ENCODE peak calls at places on chromosomes 6 and 20, in ten cellular contexts. One of them, this sample, is unnamed.

GRCh38 chr20:31833130-31833930 is 12.1 kb downstream of the FOXS1 start:
- DNase-seq in MCF 10A: peak; percentile 59
- DNase-seq in sigmoid colon: no peak
- DNase-seq in endothelial cell: peak; percentile 94
- DNase-seq in transverse colon: peak; percentile 60
- DNase-seq in body of pancreas: peak; percentile 74
- DNase-seq in RWPE1: peak; percentile 74
- DNase-seq in Peyer's patch: peak; percentile 58
- DNase-seq in brain microvascular endothelial cell: peak; percentile 48
- DNase-seq in activated B cell treated with CpG ODN at 0.5 μM for 24 hours: peak; percentile 63
- DNase-seq in this sample: peak; percentile 87

GRCh38 chr20:8602389-8603116 is 466.3 kb upstream of the PLCB4 start:
- DNase-seq in MCF 10A: no peak
- DNase-seq in sigmoid colon: no peak
- DNase-seq in endothelial cell: no peak
- DNase-seq in transverse colon: no peak
- DNase-seq in body of pancreas: no peak
- DNase-seq in RWPE1: no peak
- DNase-seq in Peyer's patch: no peak
- DNase-seq in brain microvascular endothelial cell: no peak
- DNase-seq in activated B cell treated with CpG ODN at 0.5 μM for 24 hours: no peak
- DNase-seq in this sample: peak; percentile 38

GRCh38 chr6:13703496-13703895 is 8.1 kb downstream of the RANBP9 start:
- DNase-seq in MCF 10A: no peak
- DNase-seq in sigmoid colon: no peak
- DNase-seq in endothelial cell: no peak
- DNase-seq in transverse colon: no peak
- DNase-seq in body of pancreas: no peak
- DNase-seq in RWPE1: no peak
- DNase-seq in Peyer's patch: no peak
- DNase-seq in brain microvascular endothelial cell: no peak
- DNase-seq in activated B cell treated with CpG ODN at 0.5 μM for 24 hours: no peak
- DNase-seq in this sample: no peak

GRCh38 chr20:19624221-19624620 is 133.8 kb upstream of the RIN2 start:
- DNase-seq in MCF 10A: no peak
- DNase-seq in sigmoid colon: no peak
- DNase-seq in endothelial cell: no peak
- DNase-seq in transverse colon: no peak
- DNase-seq in body of pancreas: no peak
- DNase-seq in RWPE1: no peak
- DNase-seq in Peyer's patch: no peak
- DNase-seq in brain microvascular endothelial cell: no peak
- DNase-seq in activated B cell treated with CpG ODN at 0.5 μM for 24 hours: no peak
- DNase-seq in this sample: no peak

GRCh38 chr6:107956586-107957164 is 1.3 kb downstream of the SEC63 start:
- DNase-seq in MCF 10A: peak; percentile 56
- DNase-seq in sigmoid colon: no peak
- DNase-seq in endothelial cell: no peak
- DNase-seq in transverse colon: no peak
- DNase-seq in body of pancreas: no peak
- DNase-seq in RWPE1: peak; percentile 26
- DNase-seq in Peyer's patch: no peak
- DNase-seq in brain microvascular endothelial cell: peak; percentile 11
- DNase-seq in activated B cell treated with CpG ODN at 0.5 μM for 24 hours: no peak
- DNase-seq in this sample: no peak

GRCh38 chr6:34518669-34519365 is 37.3 kb downstream of the SPDEF start:
- DNase-seq in MCF 10A: no peak
- DNase-seq in sigmoid colon: no peak
- DNase-seq in endothelial cell: no peak
- DNase-seq in transverse colon: no peak
- DNase-seq in body of pancreas: no peak
- DNase-seq in RWPE1: no peak
- DNase-seq in Peyer's patch: no peak
- DNase-seq in brain microvascular endothelial cell: no peak
- DNase-seq in activated B cell treated with CpG ODN at 0.5 μM for 24 hours: no peak
- DNase-seq in this sample: no peak

GRCh38 chr6:143543435-143543834 is 31.9 kb upstream of the FUCA2 start:
- DNase-seq in MCF 10A: no peak
- DNase-seq in sigmoid colon: no peak
- DNase-seq in endothelial cell: no peak
- DNase-seq in transverse colon: no peak
- DNase-seq in body of pancreas: no peak
- DNase-seq in RWPE1: no peak
- DNase-seq in Peyer's patch: no peak
- DNase-seq in brain microvascular endothelial cell: no peak
- DNase-seq in activated B cell treated with CpG ODN at 0.5 μM for 24 hours: no peak
- DNase-seq in this sample: no peak

GRCh38 chr6:108872001-108872974 is 24.1 kb downstream of the ARMC2 start:
- DNase-seq in MCF 10A: no peak
- DNase-seq in sigmoid colon: peak; percentile 67
- DNase-seq in endothelial cell: no peak
- DNase-seq in transverse colon: peak; percentile 24
- DNase-seq in body of pancreas: no peak
- DNase-seq in RWPE1: no peak
- DNase-seq in Peyer's patch: peak; percentile 47
- DNase-seq in brain microvascular endothelial cell: no peak
- DNase-seq in activated B cell treated with CpG ODN at 0.5 μM for 24 hours: no peak
- DNase-seq in this sample: no peak

GRCh38 chr6:79077680-79078056 is 386 bp downstream of the PHIP start:
- DNase-seq in MCF 10A: no peak
- DNase-seq in sigmoid colon: peak; percentile 75
- DNase-seq in endothelial cell: peak; percentile 44
- DNase-seq in transverse colon: peak; percentile 53
- DNase-seq in body of pancreas: peak; percentile 60
- DNase-seq in RWPE1: peak; percentile 44
- DNase-seq in Peyer's patch: no peak
- DNase-seq in brain microvascular endothelial cell: no peak
- DNase-seq in activated B cell treated with CpG ODN at 0.5 μM for 24 hours: no peak
- DNase-seq in this sample: peak; percentile 67

GRCh38 chr6:139028658-139029469 is at the start of gene ABRACL:
- DNase-seq in MCF 10A: peak; percentile 26
- DNase-seq in sigmoid colon: peak; percentile 81
- DNase-seq in endothelial cell: peak; percentile 64
- DNase-seq in transverse colon: peak; percentile 81
- DNase-seq in body of pancreas: peak; percentile 66
- DNase-seq in RWPE1: peak; percentile 48
- DNase-seq in Peyer's patch: peak; percentile 76
- DNase-seq in brain microvascular endothelial cell: peak; percentile 59
- DNase-seq in activated B cell treated with CpG ODN at 0.5 μM for 24 hours: peak; percentile 83
- DNase-seq in this sample: peak; percentile 85

GRCh38 chr6:11596640-11597237 is 59.2 kb downstream of the TMEM170B start:
- DNase-seq in MCF 10A: no peak
- DNase-seq in sigmoid colon: no peak
- DNase-seq in endothelial cell: no peak
- DNase-seq in transverse colon: no peak
- DNase-seq in body of pancreas: no peak
- DNase-seq in RWPE1: no peak
- DNase-seq in Peyer's patch: no peak
- DNase-seq in brain microvascular endothelial cell: no peak
- DNase-seq in activated B cell treated with CpG ODN at 0.5 μM for 24 hours: no peak
- DNase-seq in this sample: no peak

GRCh38 chr6:22030730-22031619 is 265.9 kb downstream of the PRL start:
- DNase-seq in MCF 10A: no peak
- DNase-seq in sigmoid colon: no peak
- DNase-seq in endothelial cell: no peak
- DNase-seq in transverse colon: no peak
- DNase-seq in body of pancreas: no peak
- DNase-seq in RWPE1: no peak
- DNase-seq in Peyer's patch: no peak
- DNase-seq in brain microvascular endothelial cell: no peak
- DNase-seq in activated B cell treated with CpG ODN at 0.5 μM for 24 hours: no peak
- DNase-seq in this sample: no peak

GRCh38 chr6:107625264-107625663 is 135.3 kb downstream of the SOBP start:
- DNase-seq in MCF 10A: no peak
- DNase-seq in sigmoid colon: no peak
- DNase-seq in endothelial cell: no peak
- DNase-seq in transverse colon: no peak
- DNase-seq in body of pancreas: no peak
- DNase-seq in RWPE1: no peak
- DNase-seq in Peyer's patch: no peak
- DNase-seq in brain microvascular endothelial cell: no peak
- DNase-seq in activated B cell treated with CpG ODN at 0.5 μM for 24 hours: no peak
- DNase-seq in this sample: no peak

GRCh38 chr6:71402101-71402500 is 113.5 kb downstream of the OGFRL1 start:
- DNase-seq in MCF 10A: no peak
- DNase-seq in sigmoid colon: no peak
- DNase-seq in endothelial cell: no peak
- DNase-seq in transverse colon: no peak
- DNase-seq in body of pancreas: no peak
- DNase-seq in RWPE1: no peak
- DNase-seq in Peyer's patch: no peak
- DNase-seq in brain microvascular endothelial cell: no peak
- DNase-seq in activated B cell treated with CpG ODN at 0.5 μM for 24 hours: no peak
- DNase-seq in this sample: no peak
- TF ChIP-seq CTCF in MCF 10A: no peak
- TF ChIP-seq CTCF in sigmoid colon: no peak
- TF ChIP-seq CTCF in endothelial cell: no peak
- TF ChIP-seq CTCF in transverse colon: no peak
- TF ChIP-seq CTCF in body of pancreas: no peak
- TF ChIP-seq CTCF in RWPE1: no peak
- TF ChIP-seq CTCF in Peyer's patch: no peak
- TF ChIP-seq CTCF in brain microvascular endothelial cell: no peak
- TF ChIP-seq CTCF in activated B cell treated with CpG ODN at 0.5 μM for 24 hours: no peak
- TF ChIP-seq CTCF in this sample: no peak

DNA sequence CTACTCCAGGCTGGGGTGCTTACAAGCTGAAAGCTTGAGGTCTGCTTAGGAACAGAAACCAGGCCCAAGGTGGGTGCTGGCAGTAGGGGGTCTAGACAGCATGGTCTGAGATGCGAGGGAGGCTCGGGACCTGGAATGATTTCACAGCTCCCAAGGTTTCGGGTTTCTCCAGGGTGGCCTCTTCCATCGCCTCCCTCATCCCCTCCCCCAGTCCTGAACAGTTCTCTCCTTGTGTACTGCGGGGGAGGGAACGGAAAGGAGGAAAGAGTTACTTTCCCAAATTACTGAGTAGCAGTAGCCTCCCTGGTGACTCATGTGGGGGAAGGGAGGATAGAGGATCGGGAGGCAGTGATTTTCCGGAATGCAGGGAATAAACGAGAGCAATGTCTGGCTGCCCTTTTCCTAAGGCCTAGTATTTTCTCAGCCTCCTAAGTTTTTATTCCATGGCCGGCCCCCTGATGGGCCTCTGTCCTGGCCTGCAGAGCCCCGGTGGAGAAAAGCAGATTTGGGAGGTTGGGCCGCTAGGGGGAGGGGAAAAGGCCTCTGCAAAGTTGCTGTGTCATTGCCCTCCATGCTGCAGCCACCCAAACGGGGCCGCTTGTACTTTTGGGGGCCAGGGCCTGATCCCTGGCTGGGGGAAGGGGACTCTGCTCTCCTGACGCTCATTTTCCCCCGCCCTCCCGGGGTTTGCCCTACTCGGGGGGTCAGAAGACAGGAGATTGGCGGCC is 1.5 kb downstream of the BRD2 start:
- DNase-seq in MCF 10A: peak; percentile 99
- DNase-seq in sigmoid colon: peak; percentile 89
- DNase-seq in endothelial cell: peak; percentile 75
- DNase-seq in transverse colon: peak; percentile 77
- DNase-seq in body of pancreas: peak; percentile 75
- DNase-seq in RWPE1: peak; percentile 79
- DNase-seq in Peyer's patch: peak; percentile 71
- DNase-seq in brain microvascular endothelial cell: peak; percentile 92
- DNase-seq in activated B cell treated with CpG ODN at 0.5 μM for 24 hours: peak; percentile 75
- DNase-seq in this sample: no peak
- TF ChIP-seq CTCF in MCF 10A: no peak
- TF ChIP-seq CTCF in sigmoid colon: peak; percentile 24
- TF ChIP-seq CTCF in endothelial cell: no peak
- TF ChIP-seq CTCF in transverse colon: peak; percentile 47
- TF ChIP-seq CTCF in body of pancreas: peak; percentile 56
- TF ChIP-seq CTCF in RWPE1: no peak
- TF ChIP-seq CTCF in Peyer's patch: peak; percentile 56
- TF ChIP-seq CTCF in brain microvascular endothelial cell: peak; percentile 43
- TF ChIP-seq CTCF in activated B cell treated with CpG ODN at 0.5 μM for 24 hours: no peak
- TF ChIP-seq CTCF in this sample: no peak

GRCh38 chr6:96468281-96468680 is 53.3 kb upstream of the UFL1 start:
- DNase-seq in MCF 10A: no peak
- DNase-seq in sigmoid colon: no peak
- DNase-seq in endothelial cell: no peak
- DNase-seq in transverse colon: no peak
- DNase-seq in body of pancreas: no peak
- DNase-seq in RWPE1: no peak
- DNase-seq in Peyer's patch: no peak
- DNase-seq in brain microvascular endothelial cell: no peak
- DNase-seq in activated B cell treated with CpG ODN at 0.5 μM for 24 hours: no peak
- DNase-seq in this sample: no peak

GRCh38 chr6:96470296-96470695 is 51.3 kb upstream of the UFL1 start:
- DNase-seq in MCF 10A: no peak
- DNase-seq in sigmoid colon: no peak
- DNase-seq in endothelial cell: no peak
- DNase-seq in transverse colon: no peak
- DNase-seq in body of pancreas: no peak
- DNase-seq in RWPE1: no peak
- DNase-seq in Peyer's patch: no peak
- DNase-seq in brain microvascular endothelial cell: no peak
- DNase-seq in activated B cell treated with CpG ODN at 0.5 μM for 24 hours: no peak
- DNase-seq in this sample: no peak

GRCh38 chr6:96469312-96469711 is 52.3 kb upstream of the UFL1 start:
- DNase-seq in MCF 10A: no peak
- DNase-seq in sigmoid colon: no peak
- DNase-seq in endothelial cell: no peak
- DNase-seq in transverse colon: no peak
- DNase-seq in body of pancreas: no peak
- DNase-seq in RWPE1: no peak
- DNase-seq in Peyer's patch: no peak
- DNase-seq in brain microvascular endothelial cell: no peak
- DNase-seq in activated B cell treated with CpG ODN at 0.5 μM for 24 hours: no peak
- DNase-seq in this sample: no peak

GRCh38 chr6:96467814-96468213 is 53.8 kb upstream of the UFL1 start:
- DNase-seq in MCF 10A: no peak
- DNase-seq in sigmoid colon: no peak
- DNase-seq in endothelial cell: no peak
- DNase-seq in transverse colon: no peak
- DNase-seq in body of pancreas: no peak
- DNase-seq in RWPE1: no peak
- DNase-seq in Peyer's patch: no peak
- DNase-seq in brain microvascular endothelial cell: no peak
- DNase-seq in activated B cell treated with CpG ODN at 0.5 μM for 24 hours: no peak
- DNase-seq in this sample: no peak

GRCh38 chr6:96468681-96469224 is 52.9 kb upstream of the UFL1 start:
- DNase-seq in MCF 10A: no peak
- DNase-seq in sigmoid colon: no peak
- DNase-seq in endothelial cell: no peak
- DNase-seq in transverse colon: peak; percentile 16
- DNase-seq in body of pancreas: peak; percentile 54
- DNase-seq in RWPE1: no peak
- DNase-seq in Peyer's patch: no peak
- DNase-seq in brain microvascular endothelial cell: no peak
- DNase-seq in activated B cell treated with CpG ODN at 0.5 μM for 24 hours: no peak
- DNase-seq in this sample: no peak
- TF ChIP-seq CTCF in MCF 10A: peak; percentile 19
- TF ChIP-seq CTCF in sigmoid colon: peak; percentile 23
- TF ChIP-seq CTCF in endothelial cell: peak; percentile 18
- TF ChIP-seq CTCF in transverse colon: peak; percentile 13
- TF ChIP-seq CTCF in body of pancreas: peak; percentile 29
- TF ChIP-seq CTCF in RWPE1: no peak
- TF ChIP-seq CTCF in Peyer's patch: no peak
- TF ChIP-seq CTCF in brain microvascular endothelial cell: no peak
- TF ChIP-seq CTCF in activated B cell treated with CpG ODN at 0.5 μM for 24 hours: no peak
- TF ChIP-seq CTCF in this sample: no peak

GRCh38 chr6:47809863-47810262 is 28.0 kb downstream of the OPN5 start:
- DNase-seq in MCF 10A: no peak
- DNase-seq in sigmoid colon: no peak
- DNase-seq in endothelial cell: no peak
- DNase-seq in transverse colon: no peak
- DNase-seq in body of pancreas: no peak
- DNase-seq in RWPE1: no peak
- DNase-seq in Peyer's patch: no peak
- DNase-seq in brain microvascular endothelial cell: no peak
- DNase-seq in activated B cell treated with CpG ODN at 0.5 μM for 24 hours: no peak
- DNase-seq in this sample: no peak

GRCh38 chr6:47810885-47811284 is 29.1 kb downstream of the OPN5 start:
- DNase-seq in MCF 10A: no peak
- DNase-seq in sigmoid colon: no peak
- DNase-seq in endothelial cell: peak; percentile 10
- DNase-seq in transverse colon: no peak
- DNase-seq in body of pancreas: no peak
- DNase-seq in RWPE1: no peak
- DNase-seq in Peyer's patch: no peak
- DNase-seq in brain microvascular endothelial cell: no peak
- DNase-seq in activated B cell treated with CpG ODN at 0.5 μM for 24 hours: no peak
- DNase-seq in this sample: no peak
- TF ChIP-seq CTCF in MCF 10A: no peak
- TF ChIP-seq CTCF in sigmoid colon: no peak
- TF ChIP-seq CTCF in endothelial cell: no peak
- TF ChIP-seq CTCF in transverse colon: no peak
- TF ChIP-seq CTCF in body of pancreas: no peak
- TF ChIP-seq CTCF in RWPE1: no peak
- TF ChIP-seq CTCF in Peyer's patch: no peak
- TF ChIP-seq CTCF in brain microvascular endothelial cell: no peak
- TF ChIP-seq CTCF in activated B cell treated with CpG ODN at 0.5 μM for 24 hours: no peak
- TF ChIP-seq CTCF in this sample: no peak